ENCODE peak calls at places on chromosomes 11 and 22, in ten cellular contexts. I, Q, J, R, Z, W, V, U, X and D are unnamed samples. For H3K4me1, the result is how much of the 10 kb centered on the place peaks cover.

GRCh38 chr11:73322986-73323306 is 14.9 kb downstream of the ARHGEF17 start:
- DNase-seq in R (no peak), X (no peak), W (no peak), J (no peak), Z (no peak), V (no peak), Q (no peak), I (no peak), U (no peak), D (no peak)

GRCh38 chr22:25757686-25758085 is 15.7 kb downstream of the MYO18B start:
- DNase-seq in J (no peak), Q (no peak), Z (no peak), I (no peak), W (no peak), U (no peak), V (no peak), R (no peak), X (no peak), D (no peak)

GRCh38 chr11:47917643-47918369 is 62.6 kb upstream of the PTPRJ start:
- DNase-seq in J (peak), W (peak), V (peak), Z (no peak), Q (peak), I (peak), U (peak), R (peak), X (peak), D (peak)

GRCh38 chr11:65487467-65488272 is 11.2 kb upstream of the MALAT1 start:
- DNase-seq in Z (no peak), J (peak), R (peak), Q (peak), W (peak), X (peak), U (peak), V (peak), I (peak), D (peak)

GRCh38 chr22:36671398-36671797 is 32.2 kb downstream of the CACNG2 start:
- DNase-seq in V (no peak), R (no peak), W (no peak), U (no peak), I (no peak), J (no peak), Q (no peak), Z (no peak), X (no peak), D (no peak)

GRCh38 chr22:28506207-28506606 is 173.4 kb downstream of the TTC28 start:
- DNase-seq in V (no peak), R (no peak), Z (no peak), U (no peak), X (no peak), Q (no peak), I (no peak), J (no peak), W (no peak), D (peak)

GRCh38 chr11:63563201-63564055 is at the start of gene PLAAT2:
- DNase-seq in W (no peak), Z (no peak), R (no peak), I (no peak), V (no peak), J (no peak), Q (no peak), U (no peak), X (no peak), D (no peak)

GRCh38 chr11:125941606-125942275 is 4.1 kb upstream of the VSIG10L2 start:
- DNase-seq in V (peak), W (peak), Q (peak), R (no peak), U (peak), I (peak), Z (peak), X (peak), J (peak), D (peak)

GRCh38 chr11:112042161-112042960 is 17.2 kb downstream of the DLAT start:
- DNase-seq in I (no peak), Z (no peak), R (peak), Q (no peak), X (no peak), J (peak), W (no peak), U (no peak), V (no peak), D (no peak)

GRCh38 chr11:15223318-15223717 is 108.6 kb downstream of the INSC start:
- DNase-seq in W (no peak), V (no peak), U (no peak), Z (no peak), X (no peak), Q (no peak), J (peak), R (no peak), I (no peak), D (no peak)

GRCh38 chr11:28144808-28145207 is 36.6 kb downstream of the METTL15 start:
- DNase-seq in Q (no peak), R (no peak), V (no peak), J (peak), I (no peak), U (no peak), W (no peak), X (no peak), Z (no peak), D (no peak)

GRCh38 chr22:33853200-33854097 is 66.8 kb downstream of the LARGE1 start:
- DNase-seq in Q (peak), V (peak), I (peak), J (peak), X (peak), Z (no peak), R (peak), W (peak), U (peak), D (no peak)

GRCh38 chr11:78266451-78266850 is 77.7 kb downstream of the USP35 start:
- DNase-seq in W (no peak), Z (no peak), X (no peak), I (no peak), J (no peak), Q (no peak), V (no peak), R (no peak), U (no peak), D (no peak)

DNA sequence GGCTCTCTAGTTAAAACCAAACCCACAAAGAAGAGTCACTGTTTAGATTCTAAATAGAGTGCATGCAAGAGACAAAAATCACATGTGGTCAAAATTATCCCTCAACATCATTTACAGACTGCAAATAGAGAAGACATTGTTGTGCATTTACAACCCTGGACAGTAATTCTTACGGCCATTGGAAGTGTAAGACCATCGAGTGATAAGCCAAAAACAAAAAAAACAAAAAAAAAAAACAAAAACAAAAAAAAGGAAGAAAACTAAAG is 93.4 kb downstream of the RASSF10 start:
- DNase-seq in Z (no peak), Q (no peak), W (no peak), I (no peak), U (no peak), J (no peak), R (no peak), V (no peak), X (no peak), D (no peak)
- H3K27ac ChIP-seq in Z (no peak), Q (no peak), W (no peak), I (no peak), U (no peak), J (no peak), R (no peak), V (no peak), X (no peak), D (no peak)

GRCh38 chr11:76769071-76769560 is 14.0 kb upstream of the TSKU start:
- DNase-seq in Q (no peak), R (no peak), I (no peak), V (no peak), J (peak), W (no peak), U (no peak), Z (no peak), X (no peak), D (no peak)
- H3K4me1 ChIP-seq in Q (under half), R (half or more), I (half or more), V (half or more), J (under half), W (under half), U (half or more), Z (under half), X (half or more), D (under half)

GRCh38 chr11:12090761-12091261 is 19.6 kb upstream of the MICAL2 start:
- DNase-seq in W (no peak), Q (peak), V (no peak), R (peak), Z (no peak), J (no peak), X (peak), I (no peak), U (peak), D (no peak)

GRCh38 chr11:12092714-12093113 is 17.7 kb upstream of the MICAL2 start:
- DNase-seq in J (no peak), U (no peak), V (no peak), I (no peak), W (peak), Z (no peak), R (no peak), Q (no peak), X (no peak), D (no peak)

GRCh38 chr11:12090061-12090572 is 20.3 kb upstream of the MICAL2 start:
- DNase-seq in R (peak), J (peak), X (no peak), W (no peak), I (no peak), Z (no peak), V (no peak), U (no peak), Q (peak), D (peak)

GRCh38 chr11:12089473-12089872 is 20.9 kb upstream of the MICAL2 start:
- DNase-seq in V (no peak), X (no peak), Q (no peak), R (no peak), Z (no peak), W (no peak), J (peak), U (no peak), I (no peak), D (no peak)

GRCh38 chr11:12091957-12092558 is 18.3 kb upstream of the MICAL2 start:
- DNase-seq in X (no peak), J (no peak), W (no peak), Z (no peak), R (no peak), U (no peak), Q (no peak), V (no peak), I (no peak), D (no peak)
- H3K4me3 ChIP-seq in X (no peak), J (no peak), W (no peak), Z (no peak), R (peak), U (no peak), Q (no peak), V (no peak), I (no peak), D (no peak)

DNA sequence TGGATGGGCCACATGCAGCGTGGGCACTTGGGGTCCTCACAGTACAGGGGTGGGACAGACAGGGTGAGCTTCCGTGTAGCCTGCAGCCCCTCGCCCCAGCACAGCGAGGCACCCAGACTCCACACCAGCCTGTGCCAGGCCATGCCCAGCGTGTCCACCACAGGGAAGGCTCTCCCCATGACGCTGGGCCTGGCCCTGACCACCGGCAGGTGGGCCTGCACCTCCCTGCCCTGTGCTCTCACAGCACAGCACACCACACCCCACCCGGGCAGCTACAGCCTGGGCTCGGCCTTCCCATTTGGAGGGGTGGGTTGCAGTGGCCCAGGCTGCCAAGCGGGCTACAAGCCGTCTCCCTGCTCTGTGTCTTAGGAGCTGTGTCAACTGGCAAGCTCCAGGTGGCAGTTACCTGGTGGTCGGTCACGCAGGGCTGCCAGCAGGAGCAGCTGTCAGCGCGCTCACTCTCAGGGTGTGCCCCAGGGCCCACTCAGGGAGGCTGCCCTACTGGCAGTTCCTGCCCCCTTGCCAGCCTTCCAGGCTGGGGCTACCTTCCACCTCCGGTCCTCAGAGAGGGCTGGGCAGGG is 4.6 kb downstream of the MOB2 start:
- DNase-seq in W (peak), I (peak), V (no peak), X (no peak), J (no peak), U (no peak), Q (no peak), R (no peak), Z (no peak), D (no peak)
- H3K27ac ChIP-seq in W (peak), I (peak), V (no peak), X (peak), J (peak), U (no peak), Q (no peak), R (no peak), Z (no peak), D (no peak)

GRCh38 chr11:67291481-67292381 is 2.6 kb downstream of the ANKRD13D start:
- DNase-seq in W (peak), J (no peak), R (no peak), U (no peak), I (peak), X (no peak), V (no peak), Q (no peak), Z (no peak), D (no peak)
- H3K4me1 ChIP-seq in W (under half), J (under half), R (half or more), U (under half), I (under half), X (under half), V (under half), Q (under half), Z (under half), D (under half)

DNA sequence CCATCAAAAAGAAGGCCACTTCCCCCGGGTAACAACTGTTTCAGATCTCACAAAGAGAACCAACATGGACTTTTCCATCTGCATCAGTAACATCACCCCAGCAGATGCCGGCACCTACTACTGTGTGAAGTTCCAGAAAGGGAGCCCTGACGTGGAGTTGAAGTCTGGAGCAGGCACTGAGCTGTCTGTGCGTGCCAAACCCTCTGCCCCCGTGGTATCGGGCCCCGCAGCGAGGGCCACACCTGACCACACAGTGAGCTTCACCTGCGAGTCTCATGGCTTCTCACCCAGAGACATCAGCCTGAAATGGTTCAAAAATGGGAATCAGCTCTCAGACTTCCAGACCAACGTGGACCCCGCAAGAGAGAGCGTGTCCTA is 3.7 kb downstream of the SEC14L6 start:
- DNase-seq in V (no peak), I (no peak), U (no peak), X (no peak), R (no peak), J (no peak), Q (no peak), Z (no peak), W (no peak), D (no peak)
- H3K4me3 ChIP-seq in V (no peak), I (peak), U (no peak), X (peak), R (no peak), J (no peak), Q (no peak), Z (no peak), W (no peak), D (no peak)